ENCODE peak calls at places on chromosomes 12 and 14, in ten cellular contexts. G is AG09309, D is lower leg skin, X is psoas muscle, C is fibroblast of villous mesenchyme, Z is WERI-Rb-1, P is AG04450, T is astrocyte of the spinal cord, B is left ventricle myocardium inferior, I is BE2C. L is an unnamed sample.

GRCh38 chr12:75439930-75440329 is 40.6 kb upstream of the GLIPR1 start:
- DNase-seq in G (no peak), D (no peak), X (no peak), C (no peak), Z (no peak), P (no peak), T (no peak), B (no peak), I (no peak), L (no peak)

GRCh38 chr12:104181313-104181712 is 34.3 kb upstream of the TXNRD1 start:
- DNase-seq in G (no peak), D (no peak), X (no peak), C (peak), Z (no peak), P (no peak), T (peak), B (no peak), I (no peak), L (peak)

GRCh38 chr14:78005325-78005724 is 164.8 kb upstream of the NRXN3 start:
- DNase-seq in G (no peak), D (no peak), X (no peak), C (no peak), Z (no peak), P (no peak), T (peak), B (no peak), I (no peak), L (peak)

GRCh38 chr14:92531151-92531873 is 17.7 kb downstream of the RIN3 start:
- DNase-seq in G (no peak), D (no peak), X (no peak), C (no peak), Z (no peak), P (no peak), T (no peak), B (no peak), I (no peak), L (no peak)

GRCh38 chr14:53233399-53233798 is 80.3 kb upstream of the DDHD1 start:
- DNase-seq in G (no peak), D (no peak), X (no peak), C (no peak), Z (no peak), P (no peak), T (no peak), B (no peak), I (no peak), L (no peak)

GRCh38 chr14:88146881-88147649 is 142.1 kb downstream of the GPR65 start:
- DNase-seq in G (no peak), D (no peak), X (no peak), C (no peak), Z (no peak), P (no peak), T (no peak), B (no peak), I (no peak), L (no peak)

GRCh38 chr14:102917469-102918211 is 4.8 kb upstream of the AMN start:
- DNase-seq in G (no peak), D (no peak), X (peak), C (peak), Z (peak), P (no peak), T (peak), B (peak), I (peak), L (peak)

GRCh38 chr14:61988240-61988639 is 226.0 kb downstream of the SNAPC1 start:
- DNase-seq in G (no peak), D (no peak), X (no peak), C (no peak), Z (no peak), P (no peak), T (no peak), B (no peak), I (no peak), L (no peak)

GRCh38 chr14:101496779-101497420 is 64.4 kb upstream of the DIO3 start:
- DNase-seq in G (no peak), D (peak), X (no peak), C (no peak), Z (peak), P (no peak), T (no peak), B (no peak), I (no peak), L (no peak)

GRCh38 chr14:68628605-68629310 is 164.1 kb downstream of the ZFP36L1 start:
- DNase-seq in G (no peak), D (peak), X (no peak), C (no peak), Z (no peak), P (no peak), T (no peak), B (no peak), I (no peak), L (no peak)

GRCh38 chr12:58288191-58288590 is 346.8 kb downstream of the ATP23 start:
- DNase-seq in G (peak), D (no peak), X (no peak), C (peak), Z (no peak), P (peak), T (peak), B (no peak), I (peak), L (peak)

GRCh38 chr12:6867407-6868210 is at the start of gene TPI1:
- DNase-seq in G (no peak), D (peak), X (peak), C (peak), Z (peak), P (peak), T (peak), B (peak), I (peak), L (peak)

GRCh38 chr12:72365151-72365550 is 93.0 kb downstream of the TRHDE start:
- DNase-seq in G (no peak), D (no peak), X (no peak), C (no peak), Z (no peak), P (no peak), T (peak), B (no peak), I (no peak), L (no peak)

GRCh38 chr12:19198272-19198671 is 68.7 kb downstream of the PLEKHA5 start:
- DNase-seq in G (no peak), D (no peak), X (no peak), C (peak), Z (no peak), P (no peak), T (peak), B (no peak), I (peak), L (peak)

GRCh38 chr12:58419182-58419760 is 477.9 kb downstream of the ATP23 start:
- DNase-seq in G (no peak), D (no peak), X (no peak), C (no peak), Z (no peak), P (no peak), T (no peak), B (no peak), I (no peak), L (no peak)

GRCh38 chr14:23401331-23401730 is 6.7 kb downstream of the MYH6 start:
- DNase-seq in G (no peak), D (no peak), X (peak), C (no peak), Z (no peak), P (no peak), T (no peak), B (peak), I (no peak), L (no peak)

GRCh38 chr12:56020437-56021189 is at the start of gene IKZF4:
- DNase-seq in G (no peak), D (no peak), X (peak), C (peak), Z (peak), P (no peak), T (peak), B (no peak), I (peak), L (no peak)

GRCh38 chr12:111643428-111643826 is 42.3 kb downstream of the BRAP start:
- DNase-seq in G (no peak), D (no peak), X (no peak), C (peak), Z (no peak), P (peak), T (peak), B (no peak), I (peak), L (peak)

GRCh38 chr14:29039171-29039570 is 272.6 kb downstream of the FOXG1 start:
- DNase-seq in G (no peak), D (no peak), X (no peak), C (peak), Z (no peak), P (no peak), T (peak), B (no peak), I (no peak), L (peak)

GRCh38 chr12:95385246-95385645 is 88.7 kb upstream of the METAP2 start:
- DNase-seq in G (peak), D (no peak), X (peak), C (peak), Z (no peak), P (peak), T (peak), B (peak), I (no peak), L (peak)

GRCh38 chr12:121175383-121176119 is 34.4 kb upstream of the P2RX4 start:
- DNase-seq in G (no peak), D (no peak), X (no peak), C (peak), Z (no peak), P (no peak), T (no peak), B (no peak), I (no peak), L (peak)

GRCh38 chr14:24843494-24843893 is 206.5 kb downstream of the STXBP6 start:
- DNase-seq in G (no peak), D (no peak), X (no peak), C (peak), Z (no peak), P (no peak), T (no peak), B (no peak), I (no peak), L (no peak)

GRCh38 chr14:97723834-97724770 is 926.9 kb downstream of the VRK1 start:
- DNase-seq in G (no peak), D (no peak), X (no peak), C (no peak), Z (no peak), P (no peak), T (no peak), B (no peak), I (no peak), L (no peak)

GRCh38 chr14:99155173-99155777 is 116.7 kb downstream of the BCL11B start:
- DNase-seq in G (no peak), D (peak), X (no peak), C (no peak), Z (no peak), P (no peak), T (no peak), B (no peak), I (no peak), L (no peak)

GRCh38 chr12:50394469-50395029 is 1.9 kb downstream of the FAM186A start:
- DNase-seq in G (no peak), D (no peak), X (no peak), C (no peak), Z (no peak), P (no peak), T (no peak), B (no peak), I (no peak), L (no peak)

GRCh38 chr14:49405291-49405690 is 180.9 kb downstream of the RPS29 start:
- DNase-seq in G (peak), D (no peak), X (no peak), C (peak), Z (no peak), P (peak), T (peak), B (no peak), I (no peak), L (peak)

GRCh38 chr14:96588410-96589249 is 86.4 kb downstream of the PAPOLA start:
- DNase-seq in G (no peak), D (peak), X (no peak), C (no peak), Z (no peak), P (no peak), T (no peak), B (no peak), I (no peak), L (no peak)

GRCh38 chr14:102394717-102395378 is 32.1 kb downstream of the TECPR2 start:
- DNase-seq in G (no peak), D (no peak), X (no peak), C (no peak), Z (no peak), P (no peak), T (no peak), B (no peak), I (no peak), L (no peak)

GRCh38 chr12:105409881-105410471 is 79.5 kb downstream of the C12orf75 start:
- DNase-seq in G (no peak), D (peak), X (peak), C (peak), Z (no peak), P (no peak), T (peak), B (peak), I (no peak), L (peak)

GRCh38 chr14:104465482-104466390 is 113.8 kb upstream of the C14orf180 start:
- DNase-seq in G (no peak), D (peak), X (no peak), C (no peak), Z (no peak), P (no peak), T (no peak), B (no peak), I (no peak), L (no peak)

GRCh38 chr12:7907009-7907408 is 29.0 kb downstream of the SLC2A3 start:
- DNase-seq in G (peak), D (peak), X (no peak), C (peak), Z (peak), P (no peak), T (peak), B (no peak), I (peak), L (peak)
- TF ChIP-seq CTCF in G (peak), D (no peak), X (no peak), C (peak), Z (peak), P (peak), T (peak), B (peak), I (peak), L (peak)

DNA sequence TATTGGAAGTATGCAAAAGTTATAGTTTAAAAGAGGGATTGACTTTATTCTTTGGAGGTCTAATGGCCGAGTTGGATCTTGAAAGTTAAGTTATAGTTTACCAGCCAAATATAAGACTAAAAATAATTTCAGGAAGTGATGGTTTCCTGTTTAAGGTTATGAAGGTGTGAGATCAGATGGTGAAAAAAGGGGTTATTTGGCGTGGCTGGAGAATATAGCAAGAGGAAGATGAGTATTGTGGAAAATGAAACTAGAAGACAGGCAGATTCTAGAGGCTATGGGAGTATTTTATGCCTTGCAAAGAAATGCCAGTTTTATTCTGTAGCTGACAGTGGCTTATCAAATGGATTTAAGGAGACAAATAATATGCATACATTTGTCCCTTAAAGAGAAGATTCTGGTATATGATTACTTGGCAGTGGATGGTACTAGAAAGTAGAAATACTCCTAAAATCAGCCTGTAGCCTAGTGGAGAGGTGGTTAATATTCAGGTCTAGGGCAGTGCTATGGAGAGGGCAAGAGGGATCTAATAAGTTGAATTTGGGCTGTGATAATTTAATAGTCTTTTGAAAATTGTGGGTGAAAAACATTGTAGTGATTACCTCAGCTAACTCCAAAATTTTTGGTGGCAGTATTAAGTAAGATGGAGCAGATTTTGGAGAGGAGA is 1091.8 kb upstream of the ATXN7L3B start:
- DNase-seq in G (no peak), D (no peak), X (no peak), C (no peak), Z (no peak), P (no peak), T (no peak), B (no peak), I (no peak), L (no peak)
- H3K4me3 ChIP-seq in G (no peak), D (no peak), X (no peak), C (no peak), Z (no peak), P (no peak), T (no peak), B (no peak), I (no peak), L (no peak)

GRCh38 chr12:51891843-51892242 is 3.9 kb downstream of the ANKRD33 start:
- DNase-seq in G (no peak), D (no peak), X (no peak), C (no peak), Z (no peak), P (no peak), T (no peak), B (no peak), I (no peak), L (peak)
- TF ChIP-seq CTCF in G (peak), D (no peak), X (peak), C (peak), Z (no peak), P (peak), T (peak), B (peak), I (peak), L (peak)

DNA sequence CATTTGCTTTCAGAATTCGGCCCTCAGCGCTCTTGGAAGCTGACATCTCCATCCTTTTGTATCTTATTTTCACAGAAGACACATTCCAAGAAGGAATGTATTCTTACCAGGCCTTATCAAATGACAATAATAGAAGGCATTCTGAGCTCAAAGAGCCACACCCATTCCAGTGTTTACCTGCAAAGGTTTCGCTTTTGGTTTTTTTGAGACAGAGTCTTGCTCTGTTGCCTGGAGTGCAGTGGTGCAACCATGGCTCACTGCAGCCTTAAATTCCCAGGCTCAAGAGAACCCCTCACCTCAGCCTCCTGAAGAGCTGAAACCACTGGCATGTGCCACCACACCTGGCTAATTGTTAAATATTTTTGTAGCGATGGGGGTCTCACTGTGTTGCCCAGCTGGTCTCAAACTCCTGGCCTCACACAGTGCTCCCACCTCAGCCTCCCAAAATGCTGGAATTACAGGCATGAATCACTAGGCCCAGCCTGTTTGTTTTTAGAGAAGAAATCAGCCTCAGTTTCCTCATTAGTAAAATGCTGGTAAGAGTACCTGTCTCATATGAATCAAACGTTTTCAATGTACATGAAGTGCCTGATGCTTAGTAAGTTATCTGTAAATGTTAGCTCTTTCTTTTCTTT is 69.2 kb downstream of the SLC6A12 start:
- DNase-seq in G (no peak), D (no peak), X (no peak), C (no peak), Z (no peak), P (no peak), T (no peak), B (no peak), I (no peak), L (no peak)
- H3K4me3 ChIP-seq in G (no peak), D (no peak), X (no peak), C (no peak), Z (no peak), P (no peak), T (no peak), B (no peak), I (no peak), L (no peak)

GRCh38 chr12:44774815-44775411 is 101.2 kb downstream of the NELL2 start:
- DNase-seq in G (no peak), D (no peak), X (no peak), C (no peak), Z (peak), P (no peak), T (no peak), B (no peak), I (peak), L (peak)
- TF ChIP-seq CTCF in G (peak), D (no peak), X (peak), C (peak), Z (peak), P (peak), T (peak), B (peak), I (peak), L (peak)

L was measured in cardiac fibroblast.